ENCODE peak calls at places on chromosome 14, in six cellular contexts. I, B, E, W, H and V are unnamed samples.

GRCh38 chr14:95248422-95248821 is 71.3 kb downstream of the CLMN start:
- DNase-seq in I (no peak), B (no peak), H (peak; percentile 20), E (peak; percentile 19), W (no peak), V (peak; percentile 9)

GRCh38 chr14:91348861-91349465 is 68.7 kb downstream of the CCDC88C start:
- DNase-seq in H (peak; percentile 43), B (no peak), E (no peak), I (no peak), W (no peak), V (no peak)

GRCh38 chr14:103802353-103802752 is 45.0 kb downstream of the PPP1R13B start:
- DNase-seq in W (no peak), E (no peak), H (peak; percentile 66), B (no peak), I (no peak), V (no peak)

GRCh38 chr14:93219103-93219726 is 12.2 kb downstream of the UBR7 start:
- DNase-seq in H (peak; percentile 69), E (peak; percentile 65), B (peak; percentile 5), W (no peak), I (peak; percentile 65), V (no peak)

GRCh38 chr14:55129086-55129427 is at the start of gene LGALS3:
- DNase-seq in H (peak; percentile 80), I (peak; percentile 51), B (peak; percentile 37), W (no peak), E (peak; percentile 58), V (peak; percentile 64)

GRCh38 chr14:22888662-22889061 is 5.6 kb downstream of the REM2 start:
- DNase-seq in E (no peak), W (no peak), H (no peak), B (no peak), I (no peak), V (no peak)

GRCh38 chr14:65110525-65110924 is 8.2 kb upstream of the MAX start:
- DNase-seq in H (no peak), W (no peak), E (no peak), B (no peak), I (no peak), V (peak; percentile 71)

GRCh38 chr14:43900173-43900655 is 606.9 kb downstream of the FSCB start:
- DNase-seq in B (no peak), I (no peak), H (no peak), W (no peak), E (no peak), V (no peak)

GRCh38 chr14:69079188-69079742 is 73.7 kb downstream of the DCAF5 start:
- DNase-seq in E (peak; percentile 86), B (no peak), W (no peak), I (peak; percentile 88), H (peak; percentile 86), V (no peak)

GRCh38 chr14:65277027-65277426 is 135.5 kb upstream of the FUT8 start:
- DNase-seq in W (no peak), I (peak; percentile 58), B (no peak), E (peak; percentile 24), H (peak; percentile 66), V (no peak)

GRCh38 chr14:91417983-91418386 is 365 bp upstream of the CCDC88C start:
- DNase-seq in I (no peak), W (peak; percentile 82), E (no peak), B (peak; percentile 50), H (peak; percentile 38), V (peak; percentile 57)

GRCh38 chr14:29789475-29789874 is 138.2 kb downstream of the PRKD1 start:
- DNase-seq in H (no peak), B (no peak), E (no peak), I (no peak), W (no peak), V (no peak)

GRCh38 chr14:67820428-67820881 is 876 bp downstream of the RAD51B start:
- DNase-seq in W (no peak), H (peak; percentile 53), I (peak; percentile 31), B (no peak), E (peak; percentile 49), V (peak; percentile 29)

GRCh38 chr14:64201296-64201695 is 92.9 kb downstream of the ESR2 start:
- DNase-seq in B (no peak), H (no peak), I (no peak), E (no peak), W (no peak), V (no peak)

GRCh38 chr14:73238941-73239340 is 1.6 kb downstream of the PAPLN start:
- DNase-seq in W (no peak), E (no peak), B (no peak), H (no peak), I (no peak), V (no peak)

GRCh38 chr14:73237219-73237785 is at the start of gene PAPLN:
- DNase-seq in B (no peak), H (peak; percentile 34), W (peak; percentile 77), I (no peak), E (no peak), V (no peak)

GRCh38 chr14:73239463-73240241 is 2.3 kb downstream of the PAPLN start:
- DNase-seq in E (peak; percentile 43), H (peak; percentile 28), I (peak; percentile 49), W (peak; percentile 75), B (no peak), V (peak; percentile 61)

GRCh38 chr14:73237786-73238261 is 518 bp downstream of the PAPLN start:
- DNase-seq in B (no peak), W (no peak), H (no peak), E (no peak), I (no peak), V (no peak)

GRCh38 chr14:73238262-73238852 is 1.1 kb downstream of the PAPLN start:
- DNase-seq in I (peak; percentile 73), B (no peak), H (peak; percentile 31), E (peak; percentile 69), W (no peak), V (no peak)
- H2AK5ac ChIP-seq in I (no peak overlapping the region), B (no peak overlapping the region), H (no peak overlapping the region), E (peak overlapping the region; percentile 42), W (no peak overlapping the region), V (no peak overlapping the region)

GRCh38 chr14:105053421-105053820 is 11.8 kb downstream of the GPR132 start:
- DNase-seq in E (no peak), W (no peak), H (no peak), B (no peak), I (no peak), V (no peak)

GRCh38 chr14:105049753-105050550 is 15.3 kb downstream of the GPR132 start:
- DNase-seq in W (no peak), I (no peak), H (no peak), B (no peak), E (no peak), V (no peak)

GRCh38 chr14:105052110-105052458 is 13.1 kb downstream of the GPR132 start:
- DNase-seq in H (peak; percentile 92), W (no peak), I (no peak), E (no peak), B (no peak), V (no peak)

GRCh38 chr14:105051182-105052109 is 13.8 kb downstream of the GPR132 start:
- DNase-seq in I (no peak), W (no peak), E (no peak), B (no peak), H (no peak), V (no peak)

GRCh38 chr14:105050551-105050897 is 14.7 kb downstream of the GPR132 start:
- DNase-seq in B (no peak), I (peak; percentile 42), W (no peak), H (peak; percentile 54), E (peak; percentile 30), V (no peak)
- H4K91ac ChIP-seq in B (no peak overlapping the region), I (no peak overlapping the region), W (no peak overlapping the region), H (no peak overlapping the region), E (no peak overlapping the region), V (no peak overlapping the region)

GRCh38 chr14:35347323-35348043 is 55.3 kb downstream of the PSMA6 start:
- DNase-seq in H (peak; percentile 30), B (no peak), E (no peak), W (peak; percentile 52), I (no peak), V (no peak)

GRCh38 chr14:35343709-35344474 is 51.7 kb downstream of the PSMA6 start:
- DNase-seq in I (no peak), E (no peak), H (no peak), W (no peak), B (no peak), V (peak; percentile 20)

GRCh38 chr14:35349966-35350365 is 54.6 kb downstream of the NFKBIA start:
- DNase-seq in W (peak; percentile 52), E (no peak), I (no peak), B (no peak), H (no peak), V (no peak)

GRCh38 chr14:35349496-35349895 is 55.1 kb downstream of the NFKBIA start:
- DNase-seq in I (no peak), E (no peak), W (no peak), H (no peak), B (no peak), V (no peak)

DNA sequence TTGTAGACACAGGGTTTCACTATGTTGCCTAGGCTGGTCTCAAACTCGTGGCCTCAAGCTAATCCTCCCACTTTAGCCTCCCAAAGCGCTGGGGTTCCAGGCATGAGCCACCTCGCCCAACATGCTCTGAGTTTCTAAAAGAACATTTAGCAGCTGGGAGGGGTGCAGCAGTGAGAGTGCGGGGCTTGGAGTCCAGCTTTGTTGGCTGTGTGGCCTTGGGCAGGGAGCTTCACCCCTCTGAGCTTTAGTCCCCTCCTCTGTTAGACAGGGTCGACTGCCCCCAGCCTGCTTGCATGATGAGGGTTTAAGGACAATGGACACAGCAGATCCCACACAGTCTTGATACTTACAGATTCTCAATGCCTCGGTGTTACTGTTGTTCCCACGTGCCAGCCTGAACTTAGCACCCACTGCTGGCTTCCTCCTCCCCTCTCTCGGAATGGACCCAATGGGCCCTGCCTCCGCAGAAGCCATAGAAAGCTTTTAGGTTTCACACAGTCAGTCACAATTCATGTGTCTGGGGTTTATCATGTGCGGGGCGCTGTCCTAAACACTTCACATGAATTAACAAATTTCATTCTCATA is 54.6 kb downstream of the PSMA6 start:
- DNase-seq in E (no peak), W (no peak), H (no peak), I (no peak), B (no peak), V (peak; percentile 20)
- H2AK5ac ChIP-seq in E (no peak overlapping the region), W (no peak overlapping the region), H (peak overlapping the region; percentile 57), I (no peak overlapping the region), B (peak overlapping the region; percentile 43), V (no peak overlapping the region)

DNA sequence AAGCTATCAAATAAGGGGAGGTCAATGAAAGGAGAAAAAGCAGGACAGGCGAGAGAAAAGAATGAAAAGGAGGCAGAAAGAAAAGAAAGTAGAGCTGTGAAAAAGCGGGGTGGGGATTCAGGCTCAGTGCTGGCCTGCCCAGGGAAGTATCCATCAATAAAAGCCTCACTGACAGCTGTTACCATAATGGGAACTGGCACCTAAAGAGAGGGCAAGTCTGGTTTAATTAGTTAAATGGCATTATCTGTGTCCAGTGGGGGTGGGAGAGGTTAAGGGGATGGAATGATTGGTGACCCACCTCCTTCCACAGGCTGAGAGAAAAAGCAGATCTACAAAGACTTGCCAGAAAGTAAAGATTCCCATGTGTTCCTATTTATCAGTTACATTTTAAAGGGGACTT is 7.4 kb downstream of the SALL2 start:
- DNase-seq in I (no peak), H (no peak), W (no peak), B (no peak), E (no peak), V (no peak)
- H4K91ac ChIP-seq in I (no peak overlapping the region), H (no peak overlapping the region), W (no peak overlapping the region), B (no peak overlapping the region), E (no peak overlapping the region), V (no peak overlapping the region)